ENCODE peak calls at places on chromosomes 4 and X, in six cellular contexts. One of them, this sample, is unnamed.

GRCh38 chrX:42538405-42538804 is 239.6 kb downstream of the PPP1R2C start:
- DNase-seq in T-helper 2 cell: no peak
- DNase-seq in mesenchymal stem cell: no peak
- DNase-seq in ELR: no peak
- DNase-seq in NCI-H774: no peak
- DNase-seq in ACHN: no peak
- DNase-seq in this sample: no peak

GRCh38 chr4:159549092-159549491 is 446.2 kb downstream of the RAPGEF2 start:
- DNase-seq in T-helper 2 cell: no peak
- DNase-seq in ELR: peak
- DNase-seq in ACHN: no peak
- DNase-seq in mesenchymal stem cell: peak
- DNase-seq in NCI-H774: no peak
- DNase-seq in this sample: no peak

GRCh38 chr4:141391771-141392170 is 171.1 kb downstream of the ZNF330 start:
- DNase-seq in NCI-H774: peak
- DNase-seq in ELR: no peak
- DNase-seq in T-helper 2 cell: no peak
- DNase-seq in mesenchymal stem cell: no peak
- DNase-seq in ACHN: no peak
- DNase-seq in this sample: no peak

GRCh38 chr4:31088600-31089230 is 368.5 kb downstream of the PCDH7 start:
- DNase-seq in ACHN: no peak
- DNase-seq in mesenchymal stem cell: peak
- DNase-seq in NCI-H774: no peak
- DNase-seq in ELR: peak
- DNase-seq in T-helper 2 cell: no peak
- DNase-seq in this sample: no peak

GRCh38 chrX:100350704-100351489 is 59.2 kb downstream of the PCDH19 start:
- DNase-seq in T-helper 2 cell: no peak
- DNase-seq in mesenchymal stem cell: no peak
- DNase-seq in NCI-H774: no peak
- DNase-seq in ACHN: no peak
- DNase-seq in ELR: no peak
- DNase-seq in this sample: no peak

GRCh38 chrX:44775726-44776125 is 68.1 kb upstream of the DUSP21 start:
- DNase-seq in ELR: no peak
- DNase-seq in T-helper 2 cell: no peak
- DNase-seq in mesenchymal stem cell: no peak
- DNase-seq in ACHN: no peak
- DNase-seq in NCI-H774: no peak
- DNase-seq in this sample: no peak

GRCh38 chr4:124712417-124713212 is at the start of gene ANKRD50:
- DNase-seq in NCI-H774: peak
- DNase-seq in mesenchymal stem cell: peak
- DNase-seq in ACHN: peak
- DNase-seq in T-helper 2 cell: peak
- DNase-seq in ELR: peak
- DNase-seq in this sample: peak

GRCh38 chrX:49249071-49249470 is 13.8 kb downstream of the CCDC22 start:
- DNase-seq in ELR: no peak
- DNase-seq in T-helper 2 cell: no peak
- DNase-seq in NCI-H774: no peak
- DNase-seq in ACHN: no peak
- DNase-seq in mesenchymal stem cell: no peak
- DNase-seq in this sample: no peak

GRCh38 chrX:40082447-40083119 is 15.2 kb downstream of the BCOR start:
- DNase-seq in ACHN: no peak
- DNase-seq in mesenchymal stem cell: no peak
- DNase-seq in ELR: no peak
- DNase-seq in NCI-H774: no peak
- DNase-seq in T-helper 2 cell: no peak
- DNase-seq in this sample: no peak

GRCh38 chrX:153885968-153886903 is at the start of gene L1CAM:
- DNase-seq in NCI-H774: peak
- DNase-seq in T-helper 2 cell: no peak
- DNase-seq in ACHN: peak
- DNase-seq in mesenchymal stem cell: no peak
- DNase-seq in ELR: peak
- DNase-seq in this sample: no peak

GRCh38 chr4:153204247-153205027 is at the start of gene TRIM2:
- DNase-seq in T-helper 2 cell: no peak
- DNase-seq in ELR: no peak
- DNase-seq in NCI-H774: peak
- DNase-seq in ACHN: no peak
- DNase-seq in mesenchymal stem cell: peak
- DNase-seq in this sample: no peak

GRCh38 chr4:10028910-10029309 is 7.6 kb upstream of the SLC2A9 start:
- DNase-seq in ACHN: no peak
- DNase-seq in ELR: no peak
- DNase-seq in T-helper 2 cell: no peak
- DNase-seq in NCI-H774: no peak
- DNase-seq in mesenchymal stem cell: no peak
- DNase-seq in this sample: no peak

GRCh38 chr4:126230244-126230643 is 915.5 kb downstream of the FAT4 start:
- DNase-seq in mesenchymal stem cell: no peak
- DNase-seq in NCI-H774: no peak
- DNase-seq in T-helper 2 cell: no peak
- DNase-seq in ACHN: no peak
- DNase-seq in ELR: no peak
- DNase-seq in this sample: no peak

GRCh38 chr4:10226756-10227155 is 110.2 kb upstream of the WDR1 start:
- DNase-seq in T-helper 2 cell: no peak
- DNase-seq in ELR: peak
- DNase-seq in mesenchymal stem cell: no peak
- DNase-seq in ACHN: no peak
- DNase-seq in NCI-H774: no peak
- DNase-seq in this sample: no peak

GRCh38 chr4:98720871-98721480 is 62.6 kb upstream of the TSPAN5 start:
- DNase-seq in mesenchymal stem cell: no peak
- DNase-seq in ELR: peak
- DNase-seq in NCI-H774: no peak
- DNase-seq in T-helper 2 cell: no peak
- DNase-seq in ACHN: no peak
- DNase-seq in this sample: no peak

GRCh38 chr4:53175640-53176039 is 190.2 kb downstream of the SCFD2 start:
- DNase-seq in NCI-H774: no peak
- DNase-seq in mesenchymal stem cell: no peak
- DNase-seq in ELR: no peak
- DNase-seq in T-helper 2 cell: no peak
- DNase-seq in ACHN: no peak
- DNase-seq in this sample: no peak

GRCh38 chrX:110836982-110837381 is 41.4 kb upstream of the CHRDL1 start:
- DNase-seq in ELR: peak
- DNase-seq in NCI-H774: no peak
- DNase-seq in ACHN: no peak
- DNase-seq in mesenchymal stem cell: no peak
- DNase-seq in T-helper 2 cell: no peak
- DNase-seq in this sample: no peak

GRCh38 chr4:20616313-20616712 is 83.9 kb upstream of the PACRGL start:
- DNase-seq in mesenchymal stem cell: no peak
- DNase-seq in NCI-H774: no peak
- DNase-seq in ACHN: no peak
- DNase-seq in ELR: no peak
- DNase-seq in T-helper 2 cell: no peak
- DNase-seq in this sample: no peak

This sample was measured in effector CD4-positive, alpha-beta T cell.